ENCODE peak calls at places on chromosomes 12 and 14, in four cellular contexts. H is sigmoid colon, O is stomach, B is transverse colon. Z is an unnamed sample.

GRCh38 chr12:3222935-3223334 is 145.8 kb downstream of the TSPAN9 start:
- DNase-seq in H (no peak), O (no peak), B (no peak), Z (no peak)

GRCh38 chr14:100299238-100299560 is 7.0 kb downstream of the SLC25A29 start:
- DNase-seq in H (peak; percentile 59), O (no peak), B (no peak), Z (no peak)

GRCh38 chr14:30584058-30584630 is 25.2 kb downstream of the G2E3 start:
- DNase-seq in H (no peak), O (no peak), B (no peak), Z (no peak)

GRCh38 chr14:59918824-59919581 is 941 bp upstream of the LRRC9 start:
- DNase-seq in H (no peak), O (no peak), B (peak; percentile 12), Z (no peak)

GRCh38 chr14:25537846-25538455 is 488.0 kb upstream of the STXBP6 start:
- DNase-seq in H (no peak), O (peak; percentile 44), B (peak; percentile 28), Z (no peak)

GRCh38 chr12:79008591-79008990 is 144.0 kb downstream of the SYT1 start:
- DNase-seq in H (no peak), O (no peak), B (no peak), Z (no peak)

GRCh38 chr12:32365473-32366064 is 33.8 kb upstream of the FGD4 start:
- DNase-seq in H (no peak), O (peak; percentile 61), B (peak; percentile 60), Z (no peak)

GRCh38 chr12:122471324-122472226 is 29.2 kb downstream of the ZCCHC8 start:
- DNase-seq in H (no peak), O (peak; percentile 22), B (no peak), Z (no peak)

GRCh38 chr14:94677747-94678146 is 65.6 kb downstream of the SERPINA3 start:
- DNase-seq in H (peak; percentile 56), O (peak; percentile 15), B (no peak), Z (peak; percentile 18)

GRCh38 chr12:28033538-28033915 is 61.0 kb upstream of the PTHLH start:
- DNase-seq in H (no peak), O (no peak), B (no peak), Z (no peak)

GRCh38 chr14:94050231-94050880 is 24.2 kb downstream of the OTUB2 start:
- DNase-seq in H (peak; percentile 69), O (no peak), B (no peak), Z (peak; percentile 45)

GRCh38 chr14:64423987-64424386 is 35.8 kb downstream of the MTHFD1 start:
- DNase-seq in H (no peak), O (no peak), B (no peak), Z (no peak)

GRCh38 chr12:4116251-4117111 is 157.1 kb upstream of the CCND2 start:
- DNase-seq in H (peak; percentile 40), O (no peak), B (peak; percentile 60), Z (no peak)

GRCh38 chr14:48391661-48392060 is 716.3 kb upstream of the MDGA2 start:
- DNase-seq in H (no peak), O (no peak), B (no peak), Z (no peak)

GRCh38 chr12:124751654-124752355 is 111.9 kb downstream of the SCARB1 start:
- DNase-seq in H (no peak), O (no peak), B (no peak), Z (no peak)

GRCh38 chr12:50174971-50175715 is 8.0 kb upstream of the CERS5 start:
- DNase-seq in H (no peak), O (no peak), B (no peak), Z (no peak)

GRCh38 chr12:102406033-102406584 is 74.3 kb downstream of the IGF1 start:
- DNase-seq in H (peak; percentile 69), O (peak; percentile 45), B (peak; percentile 17), Z (no peak)

GRCh38 chr12:75891072-75891471 is 140.5 kb downstream of the PHLDA1 start:
- DNase-seq in H (no peak), O (no peak), B (no peak), Z (no peak)

DNA sequence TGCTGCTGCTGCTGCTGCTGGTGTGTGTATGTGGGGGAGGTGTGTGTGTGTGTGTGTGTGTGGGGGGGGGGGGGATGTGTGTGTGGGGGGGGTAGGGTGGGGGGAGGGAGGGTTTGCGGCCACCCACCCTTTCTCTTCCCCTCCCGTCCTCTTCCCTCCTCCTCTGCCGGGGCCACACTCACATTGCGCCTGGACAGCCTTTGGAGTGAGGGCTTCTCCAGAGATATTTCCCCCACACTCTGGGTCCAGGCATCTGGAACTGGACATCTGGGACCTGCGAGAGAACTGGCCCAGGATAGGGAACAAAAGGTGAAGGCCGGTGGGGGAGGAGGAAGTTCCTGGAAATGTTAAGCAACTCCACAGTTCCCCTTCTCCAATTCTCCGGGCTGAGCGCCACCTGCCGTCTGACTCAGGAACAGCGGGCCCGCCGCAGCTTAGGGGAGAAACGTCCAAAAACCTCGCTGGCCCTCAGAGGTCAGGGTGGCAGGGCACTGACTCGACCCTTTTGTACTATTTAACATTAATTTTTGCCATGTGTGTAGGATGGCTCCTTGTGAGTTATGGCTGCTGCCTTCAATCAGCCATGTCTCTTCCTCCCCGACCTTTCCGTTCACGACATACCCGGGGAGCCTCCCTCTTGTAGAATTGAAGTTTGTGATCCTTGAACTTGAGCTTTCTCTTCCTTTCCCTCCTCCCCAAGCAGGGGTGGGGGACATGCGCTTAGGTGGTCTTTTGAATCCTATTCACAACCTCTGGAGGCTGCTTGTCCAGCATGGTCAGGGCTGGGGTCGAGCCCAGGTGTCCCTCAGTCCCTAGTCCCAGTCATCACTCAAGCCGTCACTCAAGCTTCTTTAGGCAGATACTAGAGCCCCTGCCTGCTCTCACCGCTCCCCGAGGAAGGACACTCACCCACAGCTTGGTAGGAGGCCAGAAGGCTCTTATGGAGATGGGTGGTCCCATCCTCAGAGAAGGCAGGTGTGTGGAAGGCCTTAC is at the start of gene C1RL:
- DNase-seq in H (peak; percentile 97), O (peak; percentile 94), B (peak; percentile 93), Z (peak; percentile 97)
- TF ChIP-seq POLR2AphosphoS5 in H (peak; percentile 82), O (peak; percentile 91), B (peak; percentile 86), Z (peak; percentile 84)

DNA sequence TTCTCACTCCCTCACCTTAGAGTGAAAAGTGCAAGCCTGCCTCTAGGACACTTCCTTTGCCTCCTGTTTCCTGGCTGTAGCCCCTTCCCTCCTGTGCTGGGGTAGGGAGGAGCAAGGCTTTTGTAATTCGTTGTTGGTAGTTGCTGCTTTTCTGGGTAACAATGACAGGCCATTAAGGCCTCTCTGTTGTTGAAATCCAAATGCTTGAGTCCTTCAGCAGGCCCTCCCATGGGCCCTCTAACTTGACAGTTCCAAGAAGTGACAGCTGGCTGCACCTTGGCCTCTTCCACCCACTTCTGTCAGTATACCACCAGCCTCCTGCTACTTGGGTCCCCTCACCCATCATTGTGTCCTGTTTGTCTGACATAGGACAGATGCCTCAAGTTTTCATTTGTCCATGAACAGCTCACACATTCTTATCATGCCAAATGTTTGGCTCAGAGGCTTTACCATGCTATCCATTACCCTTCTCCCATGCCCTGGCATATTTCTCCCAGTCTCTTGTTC is 103.7 kb upstream of the PDE3A start:
- DNase-seq in H (no peak), O (no peak), B (no peak), Z (no peak)
- TF ChIP-seq EP300 in H (no peak), O (no peak), B (no peak), Z (no peak)

GRCh38 chr12:106723416-106723815 is 51.1 kb upstream of the RIC8B start:
- DNase-seq in H (no peak), O (no peak), B (peak; percentile 13), Z (no peak)

GRCh38 chr12:106724934-106725333 is 49.5 kb upstream of the RIC8B start:
- DNase-seq in H (no peak), O (no peak), B (no peak), Z (no peak)

GRCh38 chr12:106721931-106722330 is 52.6 kb upstream of the RIC8B start:
- DNase-seq in H (no peak), O (no peak), B (no peak), Z (no peak)

GRCh38 chr12:106724116-106724515 is 50.4 kb upstream of the RIC8B start:
- DNase-seq in H (no peak), O (no peak), B (no peak), Z (no peak)

GRCh38 chr12:106722854-106723253 is 51.6 kb upstream of the RIC8B start:
- DNase-seq in H (no peak), O (no peak), B (no peak), Z (no peak)
- TF ChIP-seq CTCF in H (no peak), O (no peak), B (no peak), Z (no peak)

GRCh38 chr12:119343130-119343529 is 8.6 kb downstream of the CCDC60 start:
- DNase-seq in H (no peak), O (no peak), B (no peak), Z (no peak)

GRCh38 chr12:119340604-119341003 is 6.1 kb downstream of the CCDC60 start:
- DNase-seq in H (no peak), O (no peak), B (no peak), Z (no peak)

GRCh38 chr12:119341988-119342387 is 7.5 kb downstream of the CCDC60 start:
- DNase-seq in H (no peak), O (no peak), B (no peak), Z (no peak)

GRCh38 chr12:119334459-119335170 is at the start of gene CCDC60:
- DNase-seq in H (no peak), O (peak; percentile 41), B (peak; percentile 52), Z (no peak)

GRCh38 chr12:119338593-119339363 is 4.2 kb downstream of the CCDC60 start:
- DNase-seq in H (no peak), O (no peak), B (no peak), Z (no peak)
- TF ChIP-seq POLR2AphosphoS5 in H (no peak), O (no peak), B (no peak), Z (no peak)

DNA sequence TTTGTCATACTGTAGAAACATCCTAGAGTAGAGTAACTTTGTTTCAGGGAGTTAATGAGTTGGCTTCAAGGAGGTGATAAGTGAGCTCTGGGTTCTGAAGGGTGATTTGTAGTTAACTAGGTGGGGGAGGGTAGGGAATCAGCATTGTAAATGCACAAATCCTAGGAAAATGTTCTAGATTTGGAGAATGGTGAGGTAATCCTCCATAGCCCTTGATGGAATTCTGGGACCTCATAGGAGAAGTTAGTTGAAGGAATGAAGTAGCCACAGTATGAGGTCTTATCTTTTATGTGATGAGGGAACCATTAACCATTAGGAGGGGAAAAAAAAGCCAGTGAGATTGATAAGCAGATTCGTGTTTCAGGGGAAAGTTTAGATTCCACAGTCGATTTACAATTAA is 8.0 kb downstream of the CNOT2 start:
- DNase-seq in H (no peak), O (no peak), B (no peak), Z (no peak)
- TF ChIP-seq EP300 in H (no peak), O (no peak), B (no peak), Z (no peak)

Z was measured in suprapubic skin.